ENCODE peak calls at places on chromosomes 1 and 21, in six cellular contexts. One of them, this sample, is unnamed.

GRCh38 chr1:52530563-52531144 is 22.2 kb downstream of the TUT4 start:
- DNase-seq in stimulated activated CD8-positive, alpha-beta memory T cell treated with anti-CD3 and anti-CD28 coated beads, Interleukin-2, amount 100 ng/mL, for 1 hour: no peak
- DNase-seq in NCI-H1105: no peak
- DNase-seq in Karpas-422: no peak
- DNase-seq in NCI-H2171 treated with DMSO at 0.1 percent for 48 hours: no peak
- DNase-seq in T-helper 2 cell: no peak
- DNase-seq in this sample: no peak

GRCh38 chr1:24714859-24715520 is 30.3 kb upstream of the CLIC4 start:
- DNase-seq in T-helper 2 cell: no peak
- DNase-seq in NCI-H2171 treated with DMSO at 0.1 percent for 48 hours: no peak
- DNase-seq in NCI-H1105: no peak
- DNase-seq in stimulated activated CD8-positive, alpha-beta memory T cell treated with anti-CD3 and anti-CD28 coated beads, Interleukin-2, amount 100 ng/mL, for 1 hour: no peak
- DNase-seq in Karpas-422: no peak
- DNase-seq in this sample: no peak

GRCh38 chr1:21435646-21436487 is 4.1 kb upstream of the NBPF3 start:
- DNase-seq in NCI-H1105: no peak
- DNase-seq in stimulated activated CD8-positive, alpha-beta memory T cell treated with anti-CD3 and anti-CD28 coated beads, Interleukin-2, amount 100 ng/mL, for 1 hour: no peak
- DNase-seq in T-helper 2 cell: no peak
- DNase-seq in NCI-H2171 treated with DMSO at 0.1 percent for 48 hours: no peak
- DNase-seq in Karpas-422: no peak
- DNase-seq in this sample: no peak

GRCh38 chr1:94863919-94864318 is 43.8 kb downstream of the SLC44A3 start:
- DNase-seq in NCI-H1105: no peak
- DNase-seq in NCI-H2171 treated with DMSO at 0.1 percent for 48 hours: no peak
- DNase-seq in stimulated activated CD8-positive, alpha-beta memory T cell treated with anti-CD3 and anti-CD28 coated beads, Interleukin-2, amount 100 ng/mL, for 1 hour: no peak
- DNase-seq in Karpas-422: no peak
- DNase-seq in T-helper 2 cell: no peak
- DNase-seq in this sample: no peak

GRCh38 chr1:193301746-193302145 is 115.3 kb upstream of the B3GALT2 start:
- DNase-seq in T-helper 2 cell: no peak
- DNase-seq in Karpas-422: no peak
- DNase-seq in NCI-H1105: no peak
- DNase-seq in stimulated activated CD8-positive, alpha-beta memory T cell treated with anti-CD3 and anti-CD28 coated beads, Interleukin-2, amount 100 ng/mL, for 1 hour: no peak
- DNase-seq in NCI-H2171 treated with DMSO at 0.1 percent for 48 hours: no peak
- DNase-seq in this sample: no peak

GRCh38 chr1:152879559-152880198 is 1.6 kb downstream of the SMCP start:
- DNase-seq in NCI-H2171 treated with DMSO at 0.1 percent for 48 hours: no peak
- DNase-seq in NCI-H1105: no peak
- DNase-seq in Karpas-422: no peak
- DNase-seq in T-helper 2 cell: no peak
- DNase-seq in stimulated activated CD8-positive, alpha-beta memory T cell treated with anti-CD3 and anti-CD28 coated beads, Interleukin-2, amount 100 ng/mL, for 1 hour: no peak
- DNase-seq in this sample: no peak

GRCh38 chr1:2356911-2357845 is 34.2 kb downstream of the MORN1 start:
- DNase-seq in stimulated activated CD8-positive, alpha-beta memory T cell treated with anti-CD3 and anti-CD28 coated beads, Interleukin-2, amount 100 ng/mL, for 1 hour: no peak
- DNase-seq in NCI-H1105: no peak
- DNase-seq in NCI-H2171 treated with DMSO at 0.1 percent for 48 hours: no peak
- DNase-seq in T-helper 2 cell: no peak
- DNase-seq in Karpas-422: no peak
- DNase-seq in this sample: no peak

GRCh38 chr1:156490401-156491032 is 10.1 kb downstream of the MEF2D start:
- DNase-seq in NCI-H2171 treated with DMSO at 0.1 percent for 48 hours: no peak
- DNase-seq in stimulated activated CD8-positive, alpha-beta memory T cell treated with anti-CD3 and anti-CD28 coated beads, Interleukin-2, amount 100 ng/mL, for 1 hour: no peak
- DNase-seq in T-helper 2 cell: no peak
- DNase-seq in Karpas-422: peak
- DNase-seq in NCI-H1105: no peak
- DNase-seq in this sample: no peak

GRCh38 chr21:45227735-45228134 is 60.0 kb downstream of the POFUT2 start:
- DNase-seq in stimulated activated CD8-positive, alpha-beta memory T cell treated with anti-CD3 and anti-CD28 coated beads, Interleukin-2, amount 100 ng/mL, for 1 hour: no peak
- DNase-seq in NCI-H2171 treated with DMSO at 0.1 percent for 48 hours: no peak
- DNase-seq in NCI-H1105: no peak
- DNase-seq in Karpas-422: no peak
- DNase-seq in T-helper 2 cell: no peak
- DNase-seq in this sample: no peak

GRCh38 chr1:53561488-53562115 is 102.4 kb downstream of the DMRTB1 start:
- DNase-seq in NCI-H1105: no peak
- DNase-seq in stimulated activated CD8-positive, alpha-beta memory T cell treated with anti-CD3 and anti-CD28 coated beads, Interleukin-2, amount 100 ng/mL, for 1 hour: no peak
- DNase-seq in T-helper 2 cell: no peak
- DNase-seq in NCI-H2171 treated with DMSO at 0.1 percent for 48 hours: no peak
- DNase-seq in Karpas-422: no peak
- DNase-seq in this sample: no peak

GRCh38 chr1:51877434-51878306 is 857 bp downstream of the NRDC start:
- DNase-seq in NCI-H2171 treated with DMSO at 0.1 percent for 48 hours: peak
- DNase-seq in Karpas-422: peak
- DNase-seq in T-helper 2 cell: no peak
- DNase-seq in stimulated activated CD8-positive, alpha-beta memory T cell treated with anti-CD3 and anti-CD28 coated beads, Interleukin-2, amount 100 ng/mL, for 1 hour: no peak
- DNase-seq in NCI-H1105: peak
- DNase-seq in this sample: no peak

GRCh38 chr1:94379615-94380014 is 38.6 kb upstream of the ABCD3 start:
- DNase-seq in stimulated activated CD8-positive, alpha-beta memory T cell treated with anti-CD3 and anti-CD28 coated beads, Interleukin-2, amount 100 ng/mL, for 1 hour: no peak
- DNase-seq in NCI-H1105: no peak
- DNase-seq in T-helper 2 cell: no peak
- DNase-seq in NCI-H2171 treated with DMSO at 0.1 percent for 48 hours: no peak
- DNase-seq in Karpas-422: no peak
- DNase-seq in this sample: no peak

GRCh38 chr21:42746593-42747266 is 93.3 kb downstream of the PDE9A start:
- DNase-seq in Karpas-422: no peak
- DNase-seq in stimulated activated CD8-positive, alpha-beta memory T cell treated with anti-CD3 and anti-CD28 coated beads, Interleukin-2, amount 100 ng/mL, for 1 hour: peak
- DNase-seq in T-helper 2 cell: peak
- DNase-seq in NCI-H1105: no peak
- DNase-seq in NCI-H2171 treated with DMSO at 0.1 percent for 48 hours: no peak
- DNase-seq in this sample: no peak

GRCh38 chr1:9315411-9316079 is 22.9 kb downstream of the SPSB1 start:
- DNase-seq in stimulated activated CD8-positive, alpha-beta memory T cell treated with anti-CD3 and anti-CD28 coated beads, Interleukin-2, amount 100 ng/mL, for 1 hour: no peak
- DNase-seq in T-helper 2 cell: no peak
- DNase-seq in NCI-H1105: no peak
- DNase-seq in NCI-H2171 treated with DMSO at 0.1 percent for 48 hours: no peak
- DNase-seq in Karpas-422: no peak
- DNase-seq in this sample: no peak

GRCh38 chr1:178575611-178576331 is 62.9 kb downstream of the TEX35 start:
- DNase-seq in stimulated activated CD8-positive, alpha-beta memory T cell treated with anti-CD3 and anti-CD28 coated beads, Interleukin-2, amount 100 ng/mL, for 1 hour: no peak
- DNase-seq in Karpas-422: peak
- DNase-seq in NCI-H2171 treated with DMSO at 0.1 percent for 48 hours: peak
- DNase-seq in T-helper 2 cell: no peak
- DNase-seq in NCI-H1105: no peak
- DNase-seq in this sample: no peak

GRCh38 chr1:58986996-58987767 is 203.3 kb upstream of the JUN start:
- DNase-seq in stimulated activated CD8-positive, alpha-beta memory T cell treated with anti-CD3 and anti-CD28 coated beads, Interleukin-2, amount 100 ng/mL, for 1 hour: no peak
- DNase-seq in NCI-H2171 treated with DMSO at 0.1 percent for 48 hours: no peak
- DNase-seq in T-helper 2 cell: no peak
- DNase-seq in NCI-H1105: no peak
- DNase-seq in Karpas-422: no peak
- DNase-seq in this sample: no peak

GRCh38 chr1:32321712-32322291 is 14.2 kb downstream of the MARCKSL1 start:
- DNase-seq in T-helper 2 cell: peak
- DNase-seq in Karpas-422: peak
- DNase-seq in NCI-H2171 treated with DMSO at 0.1 percent for 48 hours: no peak
- DNase-seq in NCI-H1105: no peak
- DNase-seq in stimulated activated CD8-positive, alpha-beta memory T cell treated with anti-CD3 and anti-CD28 coated beads, Interleukin-2, amount 100 ng/mL, for 1 hour: no peak
- DNase-seq in this sample: no peak

GRCh38 chr1:41576206-41576605 is 91.7 kb upstream of the EDN2 start:
- DNase-seq in Karpas-422: no peak
- DNase-seq in NCI-H2171 treated with DMSO at 0.1 percent for 48 hours: no peak
- DNase-seq in NCI-H1105: no peak
- DNase-seq in T-helper 2 cell: no peak
- DNase-seq in stimulated activated CD8-positive, alpha-beta memory T cell treated with anti-CD3 and anti-CD28 coated beads, Interleukin-2, amount 100 ng/mL, for 1 hour: no peak
- DNase-seq in this sample: no peak

GRCh38 chr1:229199892-229200291 is 71.0 kb upstream of the RAB4A start:
- DNase-seq in T-helper 2 cell: no peak
- DNase-seq in Karpas-422: no peak
- DNase-seq in NCI-H1105: no peak
- DNase-seq in stimulated activated CD8-positive, alpha-beta memory T cell treated with anti-CD3 and anti-CD28 coated beads, Interleukin-2, amount 100 ng/mL, for 1 hour: no peak
- DNase-seq in NCI-H2171 treated with DMSO at 0.1 percent for 48 hours: no peak
- DNase-seq in this sample: no peak

GRCh38 chr1:234756066-234756783 is 146.2 kb upstream of the IRF2BP2 start:
- DNase-seq in stimulated activated CD8-positive, alpha-beta memory T cell treated with anti-CD3 and anti-CD28 coated beads, Interleukin-2, amount 100 ng/mL, for 1 hour: no peak
- DNase-seq in T-helper 2 cell: no peak
- DNase-seq in NCI-H1105: no peak
- DNase-seq in NCI-H2171 treated with DMSO at 0.1 percent for 48 hours: no peak
- DNase-seq in Karpas-422: no peak
- DNase-seq in this sample: no peak

GRCh38 chr1:3771108-3772026 is 1.2 kb upstream of the SMIM1 start:
- DNase-seq in Karpas-422: no peak
- DNase-seq in T-helper 2 cell: no peak
- DNase-seq in NCI-H2171 treated with DMSO at 0.1 percent for 48 hours: no peak
- DNase-seq in NCI-H1105: no peak
- DNase-seq in stimulated activated CD8-positive, alpha-beta memory T cell treated with anti-CD3 and anti-CD28 coated beads, Interleukin-2, amount 100 ng/mL, for 1 hour: no peak
- DNase-seq in this sample: no peak

GRCh38 chr1:225845633-225846259 is 35.8 kb downstream of the EPHX1 start:
- DNase-seq in NCI-H1105: no peak
- DNase-seq in Karpas-422: peak
- DNase-seq in T-helper 2 cell: no peak
- DNase-seq in stimulated activated CD8-positive, alpha-beta memory T cell treated with anti-CD3 and anti-CD28 coated beads, Interleukin-2, amount 100 ng/mL, for 1 hour: no peak
- DNase-seq in NCI-H2171 treated with DMSO at 0.1 percent for 48 hours: peak
- DNase-seq in this sample: peak

GRCh38 chr1:90371106-90371813 is 345.8 kb downstream of the BARHL2 start:
- DNase-seq in NCI-H1105: no peak
- DNase-seq in T-helper 2 cell: no peak
- DNase-seq in NCI-H2171 treated with DMSO at 0.1 percent for 48 hours: no peak
- DNase-seq in Karpas-422: no peak
- DNase-seq in stimulated activated CD8-positive, alpha-beta memory T cell treated with anti-CD3 and anti-CD28 coated beads, Interleukin-2, amount 100 ng/mL, for 1 hour: no peak
- DNase-seq in this sample: no peak

GRCh38 chr1:193212637-193213036 is 26.2 kb upstream of the B3GALT2 start:
- DNase-seq in NCI-H1105: no peak
- DNase-seq in Karpas-422: no peak
- DNase-seq in T-helper 2 cell: no peak
- DNase-seq in stimulated activated CD8-positive, alpha-beta memory T cell treated with anti-CD3 and anti-CD28 coated beads, Interleukin-2, amount 100 ng/mL, for 1 hour: no peak
- DNase-seq in NCI-H2171 treated with DMSO at 0.1 percent for 48 hours: no peak
- DNase-seq in this sample: no peak

This sample was measured in NCI-H1694 treated with DMSO at 0.1 percent for 48 hours.